ENCODE peak calls at places on chromosomes 5 and 9, in five cellular contexts. D is body of pancreas, B is Caki2, I is uterus, G is astrocyte of the cerebellum. J is an unnamed sample.

GRCh38 chr5:9231842-9232241 is 314.0 kb downstream of the SEMA5A start:
- DNase-seq in B (no peak), D (peak), I (no peak), G (no peak), J (no peak)

GRCh38 chr5:177470759-177471536 is 2.5 kb downstream of the DBN1 start:
- DNase-seq in I (peak), B (no peak), G (no peak), D (no peak), J (no peak)

GRCh38 chr9:27787941-27788340 is 214.7 kb upstream of the C9orf72 start:
- DNase-seq in G (no peak), I (no peak), D (no peak), B (no peak), J (no peak)

GRCh38 chr9:134301387-134302129 is 24.7 kb upstream of the RXRA start:
- DNase-seq in G (no peak), D (no peak), B (no peak), I (no peak), J (no peak)

GRCh38 chr9:22078081-22078480 is 69.0 kb upstream of the CDKN2B start:
- DNase-seq in G (no peak), D (no peak), I (no peak), B (no peak), J (no peak)

GRCh38 chr9:135085830-135086546 is 1.5 kb upstream of the OLFM1 start:
- DNase-seq in B (peak), D (peak), I (peak), G (peak), J (peak)

GRCh38 chr9:114652776-114653555 is 4.6 kb downstream of the TEX53 start:
- DNase-seq in D (no peak), B (no peak), G (no peak), I (no peak), J (no peak)

GRCh38 chr5:135695656-135696055 is 116.9 kb upstream of the CXCL14 start:
- DNase-seq in G (no peak), D (no peak), I (no peak), B (no peak), J (no peak)

GRCh38 chr5:157558089-157558595 is 17.4 kb downstream of the ADAM19 start:
- DNase-seq in G (peak), I (no peak), D (no peak), B (peak), J (no peak)

GRCh38 chr5:150589791-150590601 is 50.5 kb upstream of the SYNPO start:
- DNase-seq in D (peak), B (no peak), I (peak), G (peak), J (no peak)

GRCh38 chr9:4009006-4009511 is 290.8 kb downstream of the GLIS3 start:
- DNase-seq in G (no peak), D (no peak), I (no peak), B (no peak), J (no peak)

GRCh38 chr5:149320791-149321330 is 24.4 kb upstream of the GRPEL2 start:
- DNase-seq in B (peak), G (peak), I (peak), D (peak), J (no peak)

GRCh38 chr9:16571127-16571848 is 299.2 kb downstream of the BNC2 start:
- DNase-seq in D (no peak), B (no peak), I (no peak), G (no peak), J (no peak)

GRCh38 chr9:17519761-17520160 is 59.1 kb upstream of the SH3GL2 start:
- DNase-seq in D (no peak), G (no peak), I (no peak), B (no peak), J (no peak)

GRCh38 chr9:130919559-130920145 is 19.4 kb downstream of the FIBCD1 start:
- DNase-seq in I (no peak), B (no peak), G (no peak), D (no peak), J (no peak)

GRCh38 chr9:127495884-127496555 is 44.7 kb downstream of the LRSAM1 start:
- DNase-seq in D (no peak), G (no peak), B (no peak), I (no peak), J (no peak)

GRCh38 chr5:35136386-35136785 is 88.6 kb upstream of the AGXT2 start:
- DNase-seq in G (no peak), I (no peak), D (no peak), B (no peak), J (no peak)

GRCh38 chr9:93305497-93306020 is 121.6 kb downstream of the WNK2 start:
- DNase-seq in B (no peak), D (no peak), I (peak), G (no peak), J (peak)

GRCh38 chr9:137085918-137086530 is 761 bp upstream of the MAN1B1 start:
- DNase-seq in D (peak), B (no peak), G (no peak), I (no peak), J (no peak)

GRCh38 chr5:51380603-51381207 is 2.5 kb upstream of the ISL1 start:
- DNase-seq in D (peak), I (no peak), B (peak), G (no peak), J (no peak)

GRCh38 chr9:115879451-115879850 is 274.1 kb upstream of the PAPPA start:
- DNase-seq in I (no peak), D (no peak), G (no peak), B (no peak), J (no peak)